ENCODE peak calls at places on chromosomes 3 and 15, in five cellular contexts. One of them, this sample, is unnamed.

GRCh38 chr3:40237892-40238571 is 71.5 kb upstream of the EIF1B start:
- DNase-seq in AG10803: peak
- DNase-seq in suprapubic skin: no peak
- DNase-seq in neural progenitor cell: peak
- DNase-seq in heart left ventricle: peak
- DNase-seq in this sample: peak

GRCh38 chr3:12479919-12480425 is 4.3 kb upstream of the TSEN2 start:
- DNase-seq in AG10803: peak
- DNase-seq in heart left ventricle: peak
- DNase-seq in neural progenitor cell: peak
- DNase-seq in suprapubic skin: no peak
- DNase-seq in this sample: peak

GRCh38 chr3:4999626-5000184 is 20.5 kb downstream of the BHLHE40 start:
- DNase-seq in suprapubic skin: peak
- DNase-seq in heart left ventricle: no peak
- DNase-seq in neural progenitor cell: no peak
- DNase-seq in AG10803: no peak
- DNase-seq in this sample: no peak

GRCh38 chr15:74789171-74789627 is 7.3 kb downstream of the CSK start:
- DNase-seq in neural progenitor cell: no peak
- DNase-seq in heart left ventricle: no peak
- DNase-seq in suprapubic skin: no peak
- DNase-seq in AG10803: no peak
- DNase-seq in this sample: no peak

GRCh38 chr3:78907367-78907766 is 860.4 kb downstream of the ROBO1 start:
- DNase-seq in AG10803: no peak
- DNase-seq in suprapubic skin: no peak
- DNase-seq in neural progenitor cell: no peak
- DNase-seq in heart left ventricle: no peak
- DNase-seq in this sample: no peak

GRCh38 chr3:127804141-127804540 is 18.2 kb downstream of the MGLL start:
- DNase-seq in suprapubic skin: no peak
- DNase-seq in AG10803: no peak
- DNase-seq in neural progenitor cell: no peak
- DNase-seq in heart left ventricle: no peak
- DNase-seq in this sample: no peak

GRCh38 chr15:75043509-75044257 is 20.3 kb downstream of the PPCDC start:
- DNase-seq in neural progenitor cell: no peak
- DNase-seq in heart left ventricle: peak
- DNase-seq in AG10803: peak
- DNase-seq in suprapubic skin: peak
- DNase-seq in this sample: peak

GRCh38 chr3:133362539-133362938 is 37.3 kb upstream of the BFSP2 start:
- DNase-seq in suprapubic skin: no peak
- DNase-seq in heart left ventricle: no peak
- DNase-seq in neural progenitor cell: peak
- DNase-seq in AG10803: no peak
- DNase-seq in this sample: no peak

GRCh38 chr3:106386050-106386449 is 517.2 kb upstream of the CBLB start:
- DNase-seq in neural progenitor cell: no peak
- DNase-seq in suprapubic skin: no peak
- DNase-seq in AG10803: no peak
- DNase-seq in heart left ventricle: no peak
- DNase-seq in this sample: no peak

DNA sequence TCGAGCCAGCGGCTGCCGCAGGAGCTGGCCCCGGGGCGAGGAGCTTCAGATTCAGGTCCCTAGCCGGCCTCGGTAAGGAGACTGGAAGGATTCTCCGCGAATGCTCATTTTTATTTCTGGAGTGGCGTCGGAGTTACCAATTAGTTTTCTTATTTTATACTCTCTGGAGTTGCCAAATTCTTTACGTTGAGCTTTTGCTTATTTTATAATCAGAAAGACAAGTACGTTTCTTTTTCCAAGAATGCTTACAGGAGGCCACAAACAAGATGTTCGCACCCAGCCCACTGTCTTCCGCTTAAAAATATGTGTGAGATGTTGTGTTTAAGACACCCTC is 453 bp upstream of the GPR156 start:
- DNase-seq in heart left ventricle: no peak
- DNase-seq in neural progenitor cell: no peak
- DNase-seq in AG10803: no peak
- DNase-seq in suprapubic skin: no peak
- DNase-seq in this sample: no peak
- H3K4me3 ChIP-seq in heart left ventricle: peak
- H3K4me3 ChIP-seq in neural progenitor cell: peak
- H3K4me3 ChIP-seq in AG10803: peak
- H3K4me3 ChIP-seq in suprapubic skin: peak
- H3K4me3 ChIP-seq in this sample: peak

DNA sequence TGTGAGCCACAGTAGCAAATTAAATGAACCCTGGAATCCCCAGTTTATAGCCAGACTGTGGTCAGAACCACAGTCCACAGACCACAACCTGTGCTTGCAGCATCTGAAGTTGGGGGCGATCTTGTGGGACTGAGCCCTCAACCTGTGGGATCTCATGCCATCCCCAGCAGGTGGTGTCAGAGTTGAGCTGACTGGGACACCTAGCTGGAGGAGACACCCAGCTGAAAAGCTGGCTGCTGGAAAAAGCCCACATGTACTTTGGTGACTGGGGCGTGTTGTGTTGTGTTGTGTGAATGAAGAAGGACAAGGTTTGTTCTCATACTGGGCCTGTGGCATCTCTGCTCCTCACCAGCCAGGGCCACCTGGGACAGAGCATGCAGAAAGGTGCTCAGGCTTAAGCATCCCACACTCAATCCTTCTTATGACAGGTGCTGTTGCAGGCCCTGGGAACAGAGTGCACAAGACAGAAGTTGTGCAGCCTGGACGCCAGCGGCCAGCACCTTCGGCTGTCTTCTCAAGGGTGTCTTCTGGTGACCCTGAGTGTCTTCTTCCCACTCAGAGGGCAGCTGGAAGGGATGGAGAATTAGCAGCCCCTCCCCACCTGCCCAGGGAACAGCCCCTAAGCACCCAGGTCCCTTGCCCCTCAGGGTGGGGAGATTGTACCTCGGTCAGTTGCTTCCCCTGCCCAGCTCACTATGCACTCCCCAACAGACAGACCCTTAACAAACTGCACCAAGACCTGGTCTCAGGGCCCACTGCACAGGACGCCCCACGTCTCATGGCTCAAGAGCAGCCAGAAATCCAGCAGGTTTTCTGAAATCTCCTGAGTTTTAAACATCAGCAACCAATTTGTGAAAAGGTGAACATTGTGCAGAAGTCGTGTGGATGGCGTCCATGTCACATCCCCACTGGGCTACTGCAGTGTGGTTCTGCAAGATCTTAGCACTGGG is 2.2 kb upstream of the UROC1 start:
- DNase-seq in suprapubic skin: no peak
- DNase-seq in neural progenitor cell: no peak
- DNase-seq in AG10803: no peak
- DNase-seq in heart left ventricle: no peak
- DNase-seq in this sample: no peak
- TF ChIP-seq CTCF in suprapubic skin: no peak
- TF ChIP-seq CTCF in neural progenitor cell: no peak
- TF ChIP-seq CTCF in AG10803: no peak
- TF ChIP-seq CTCF in heart left ventricle: no peak
- TF ChIP-seq CTCF in this sample: no peak

DNA sequence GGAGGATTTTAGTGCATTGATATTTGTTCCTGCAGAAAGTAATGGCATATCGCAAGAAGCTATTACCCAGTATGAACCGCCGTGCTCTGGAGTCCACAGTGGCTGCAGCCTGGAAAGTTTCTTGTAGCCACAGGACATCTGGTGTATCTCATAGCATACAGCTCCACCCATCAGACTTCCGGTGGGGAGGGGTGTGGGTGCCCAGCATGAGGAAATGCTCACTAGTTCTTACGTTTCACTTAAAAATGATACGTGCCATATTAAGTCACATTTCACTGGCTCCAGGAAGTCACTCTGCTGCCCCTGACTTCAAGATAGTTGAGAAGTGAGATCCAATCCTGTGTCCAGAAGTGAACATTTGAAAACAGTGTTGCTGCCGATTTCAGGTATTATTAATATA is 990.4 kb downstream of the GBE1 start:
- DNase-seq in AG10803: no peak
- DNase-seq in neural progenitor cell: no peak
- DNase-seq in heart left ventricle: no peak
- DNase-seq in suprapubic skin: no peak
- DNase-seq in this sample: peak
- H3K4me3 ChIP-seq in AG10803: no peak
- H3K4me3 ChIP-seq in neural progenitor cell: no peak
- H3K4me3 ChIP-seq in heart left ventricle: no peak
- H3K4me3 ChIP-seq in suprapubic skin: no peak
- H3K4me3 ChIP-seq in this sample: peak

GRCh38 chr3:178434206-178434805 is 101.9 kb upstream of the KCNMB2 start:
- DNase-seq in heart left ventricle: no peak
- DNase-seq in neural progenitor cell: no peak
- DNase-seq in AG10803: no peak
- DNase-seq in suprapubic skin: no peak
- DNase-seq in this sample: peak
- TF ChIP-seq CTCF in heart left ventricle: no peak
- TF ChIP-seq CTCF in neural progenitor cell: peak
- TF ChIP-seq CTCF in AG10803: peak
- TF ChIP-seq CTCF in suprapubic skin: no peak
- TF ChIP-seq CTCF in this sample: peak

GRCh38 chr3:183449791-183450190 is 21.4 kb upstream of the MCF2L2 start:
- DNase-seq in neural progenitor cell: no peak
- DNase-seq in AG10803: no peak
- DNase-seq in heart left ventricle: no peak
- DNase-seq in suprapubic skin: no peak
- DNase-seq in this sample: no peak
- H3K4me3 ChIP-seq in neural progenitor cell: peak
- H3K4me3 ChIP-seq in AG10803: no peak
- H3K4me3 ChIP-seq in heart left ventricle: peak
- H3K4me3 ChIP-seq in suprapubic skin: no peak
- H3K4me3 ChIP-seq in this sample: peak

GRCh38 chr15:70065006-70065722 is 32.6 kb downstream of the TLE3 start:
- DNase-seq in AG10803: no peak
- DNase-seq in heart left ventricle: no peak
- DNase-seq in neural progenitor cell: no peak
- DNase-seq in suprapubic skin: no peak
- DNase-seq in this sample: no peak

GRCh38 chr15:70066004-70066403 is 31.7 kb downstream of the TLE3 start:
- DNase-seq in neural progenitor cell: no peak
- DNase-seq in suprapubic skin: no peak
- DNase-seq in heart left ventricle: no peak
- DNase-seq in AG10803: no peak
- DNase-seq in this sample: no peak

GRCh38 chr15:70063284-70063991 is 34.3 kb downstream of the TLE3 start:
- DNase-seq in heart left ventricle: no peak
- DNase-seq in neural progenitor cell: no peak
- DNase-seq in AG10803: no peak
- DNase-seq in suprapubic skin: no peak
- DNase-seq in this sample: no peak

GRCh38 chr15:70063992-70064379 is 33.7 kb downstream of the TLE3 start:
- DNase-seq in neural progenitor cell: no peak
- DNase-seq in AG10803: no peak
- DNase-seq in suprapubic skin: no peak
- DNase-seq in heart left ventricle: no peak
- DNase-seq in this sample: peak

DNA sequence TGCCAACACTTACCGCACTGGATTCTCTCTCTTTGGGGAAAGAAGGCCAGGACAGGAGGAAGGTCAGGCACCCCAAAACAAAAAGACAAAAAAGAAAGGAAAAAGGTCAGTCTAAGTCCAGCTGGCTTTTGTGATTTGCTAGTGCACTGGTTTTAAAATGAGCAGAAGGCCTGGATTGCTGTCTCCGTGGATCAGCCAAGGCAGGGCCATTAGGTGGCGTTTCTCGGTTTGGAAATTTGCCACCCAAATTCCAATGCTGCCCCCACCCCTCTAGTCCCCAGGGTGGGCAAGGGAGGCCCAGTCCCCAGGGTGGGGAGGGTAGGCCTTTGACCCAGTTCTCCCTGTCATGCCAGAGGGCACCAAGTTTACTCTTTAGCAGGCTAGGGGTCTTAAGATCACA is 33.3 kb downstream of the TLE3 start:
- DNase-seq in suprapubic skin: no peak
- DNase-seq in AG10803: no peak
- DNase-seq in heart left ventricle: no peak
- DNase-seq in neural progenitor cell: no peak
- DNase-seq in this sample: peak
- TF ChIP-seq CTCF in suprapubic skin: no peak
- TF ChIP-seq CTCF in AG10803: no peak
- TF ChIP-seq CTCF in heart left ventricle: no peak
- TF ChIP-seq CTCF in neural progenitor cell: no peak
- TF ChIP-seq CTCF in this sample: no peak

GRCh38 chr3:101835676-101836075 is 13.6 kb upstream of the NFKBIZ start:
- DNase-seq in suprapubic skin: no peak
- DNase-seq in neural progenitor cell: no peak
- DNase-seq in AG10803: no peak
- DNase-seq in heart left ventricle: no peak
- DNase-seq in this sample: no peak
- H3K4me3 ChIP-seq in suprapubic skin: no peak
- H3K4me3 ChIP-seq in neural progenitor cell: no peak
- H3K4me3 ChIP-seq in AG10803: no peak
- H3K4me3 ChIP-seq in heart left ventricle: no peak
- H3K4me3 ChIP-seq in this sample: no peak

GRCh38 chr3:62287528-62287927 is 85.8 kb downstream of the FEZF2 start:
- DNase-seq in heart left ventricle: no peak
- DNase-seq in neural progenitor cell: no peak
- DNase-seq in AG10803: no peak
- DNase-seq in suprapubic skin: no peak
- DNase-seq in this sample: no peak
- TF ChIP-seq CTCF in heart left ventricle: no peak
- TF ChIP-seq CTCF in neural progenitor cell: no peak
- TF ChIP-seq CTCF in AG10803: no peak
- TF ChIP-seq CTCF in suprapubic skin: no peak
- TF ChIP-seq CTCF in this sample: no peak

This sample was measured in fibroblast of villous mesenchyme.